ENCODE peak calls at places on chromosome 17, in six cellular contexts. One of them, this sample, is unnamed.

GRCh38 chr17:30326816-30327215 is 7.0 kb downstream of the TMIGD1 start:
- DNase-seq in dermis microvascular lymphatic vessel endothelial cell: no peak
- DNase-seq in GM12865: no peak
- DNase-seq in mammary epithelial cell: no peak
- DNase-seq in NCI-H446: no peak
- DNase-seq in T-cell: no peak
- DNase-seq in this sample: no peak

GRCh38 chr17:8700546-8700945 is 44.1 kb downstream of the CCDC42 start:
- DNase-seq in dermis microvascular lymphatic vessel endothelial cell: no peak
- DNase-seq in NCI-H446: no peak
- DNase-seq in T-cell: no peak
- DNase-seq in GM12865: no peak
- DNase-seq in mammary epithelial cell: no peak
- DNase-seq in this sample: no peak

GRCh38 chr17:51439395-51440229 is 179.3 kb downstream of the UTP18 start:
- DNase-seq in GM12865: no peak
- DNase-seq in NCI-H446: no peak
- DNase-seq in dermis microvascular lymphatic vessel endothelial cell: peak
- DNase-seq in T-cell: no peak
- DNase-seq in mammary epithelial cell: peak
- DNase-seq in this sample: no peak

GRCh38 chr17:65278050-65278819 is 141.1 kb downstream of the RGS9 start:
- DNase-seq in dermis microvascular lymphatic vessel endothelial cell: no peak
- DNase-seq in NCI-H446: no peak
- DNase-seq in T-cell: peak
- DNase-seq in mammary epithelial cell: peak
- DNase-seq in GM12865: peak
- DNase-seq in this sample: no peak

GRCh38 chr17:31398381-31399275 is 7.2 kb downstream of the RAB11FIP4 start:
- DNase-seq in dermis microvascular lymphatic vessel endothelial cell: no peak
- DNase-seq in mammary epithelial cell: no peak
- DNase-seq in T-cell: no peak
- DNase-seq in NCI-H446: peak
- DNase-seq in GM12865: no peak
- DNase-seq in this sample: no peak

GRCh38 chr17:10557422-10557821 is 8.0 kb upstream of the MYH2 start:
- DNase-seq in GM12865: no peak
- DNase-seq in dermis microvascular lymphatic vessel endothelial cell: no peak
- DNase-seq in mammary epithelial cell: no peak
- DNase-seq in NCI-H446: no peak
- DNase-seq in T-cell: no peak
- DNase-seq in this sample: no peak

GRCh38 chr17:37438141-37438540 is 31.5 kb downstream of the TADA2A start:
- DNase-seq in T-cell: no peak
- DNase-seq in dermis microvascular lymphatic vessel endothelial cell: no peak
- DNase-seq in GM12865: no peak
- DNase-seq in NCI-H446: no peak
- DNase-seq in mammary epithelial cell: no peak
- DNase-seq in this sample: no peak

GRCh38 chr17:69123626-69124025 is 18.1 kb downstream of the ABCA6 start:
- DNase-seq in GM12865: no peak
- DNase-seq in T-cell: no peak
- DNase-seq in mammary epithelial cell: no peak
- DNase-seq in dermis microvascular lymphatic vessel endothelial cell: no peak
- DNase-seq in NCI-H446: no peak
- DNase-seq in this sample: no peak

GRCh38 chr17:55513885-55514590 is 2.8 kb upstream of the SMIM36 start:
- DNase-seq in dermis microvascular lymphatic vessel endothelial cell: peak
- DNase-seq in GM12865: peak
- DNase-seq in mammary epithelial cell: peak
- DNase-seq in T-cell: peak
- DNase-seq in NCI-H446: peak
- DNase-seq in this sample: peak

GRCh38 chr17:74742153-74742515 is 5.1 kb downstream of the RAB37 start:
- DNase-seq in GM12865: peak
- DNase-seq in mammary epithelial cell: no peak
- DNase-seq in T-cell: peak
- DNase-seq in dermis microvascular lymphatic vessel endothelial cell: no peak
- DNase-seq in NCI-H446: no peak
- DNase-seq in this sample: no peak

GRCh38 chr17:17970699-17971430 is 1.3 kb downstream of the TOM1L2 start:
- DNase-seq in NCI-H446: no peak
- DNase-seq in dermis microvascular lymphatic vessel endothelial cell: no peak
- DNase-seq in T-cell: no peak
- DNase-seq in mammary epithelial cell: no peak
- DNase-seq in GM12865: no peak
- DNase-seq in this sample: no peak

GRCh38 chr17:50265212-50265611 is 9.1 kb upstream of the TMEM92 start:
- DNase-seq in GM12865: no peak
- DNase-seq in NCI-H446: no peak
- DNase-seq in dermis microvascular lymphatic vessel endothelial cell: no peak
- DNase-seq in mammary epithelial cell: no peak
- DNase-seq in T-cell: no peak
- DNase-seq in this sample: no peak

GRCh38 chr17:56939869-56940484 is 20.9 kb downstream of the COIL start:
- DNase-seq in mammary epithelial cell: peak
- DNase-seq in GM12865: peak
- DNase-seq in dermis microvascular lymphatic vessel endothelial cell: peak
- DNase-seq in T-cell: no peak
- DNase-seq in NCI-H446: peak
- DNase-seq in this sample: peak

This sample was measured in naive thymus-derived CD4-positive, alpha-beta T cell.